ENCODE peak calls at places on chromosomes 11 and 22, in ten cellular contexts. T is sigmoid colon, E is HCT116, P is stomach, U is endothelial cell of umbilical vein, C is suprapubic skin, N is H1, I is breast epithelium, W is prostate gland, Z is transverse colon. J is an unnamed sample. For H3K4me1, the result is how much of the 10 kb centered on the place peaks cover.

GRCh38 chr11:104946907-104947306 is 21.5 kb downstream of the CASP4 start:
- DNase-seq in W (no peak), Z (no peak), C (no peak), E (peak), N (no peak), T (no peak), U (peak), P (no peak), I (no peak), J (no peak)

GRCh38 chr22:28883917-28884753 is 763 bp downstream of the ZNRF3 start:
- DNase-seq in Z (peak), P (peak), C (no peak), U (peak), T (peak), E (peak), W (peak), N (no peak), I (no peak), J (no peak)

GRCh38 chr22:18947905-18948304 is 11.8 kb upstream of the PRODH start:
- DNase-seq in I (peak), N (no peak), E (no peak), C (peak), Z (no peak), U (no peak), P (no peak), W (no peak), T (peak), J (no peak)

GRCh38 chr11:20337526-20338154 is 25.9 kb upstream of the HTATIP2 start:
- DNase-seq in Z (peak), I (no peak), U (peak), C (no peak), W (no peak), T (no peak), E (peak), N (no peak), P (no peak), J (no peak)

GRCh38 chr11:78954261-78954660 is 379.6 kb upstream of the NARS2 start:
- DNase-seq in W (peak), Z (no peak), C (no peak), U (no peak), E (no peak), I (no peak), N (no peak), P (no peak), T (no peak), J (no peak)

GRCh38 chr11:16897460-16898061 is 116.7 kb downstream of the PLEKHA7 start:
- DNase-seq in T (no peak), P (no peak), C (no peak), W (no peak), I (no peak), U (peak), N (peak), E (no peak), Z (no peak), J (no peak)

GRCh38 chr11:41245184-41245583 is 214.3 kb downstream of the LRRC4C start:
- DNase-seq in N (no peak), Z (no peak), W (no peak), T (peak), E (no peak), C (no peak), P (no peak), U (no peak), I (no peak), J (no peak)

GRCh38 chr11:86717817-86718501 is 45.5 kb upstream of the ME3 start:
- DNase-seq in Z (no peak), E (no peak), N (no peak), P (no peak), C (no peak), I (no peak), U (no peak), W (no peak), T (no peak), J (no peak)

GRCh38 chr11:122439911-122440782 is 215.4 kb upstream of the UBASH3B start:
- DNase-seq in W (no peak), N (no peak), Z (no peak), C (no peak), U (peak), E (no peak), I (no peak), P (no peak), T (peak), J (no peak)

GRCh38 chr11:77473001-77473800 is 693 bp downstream of the PAK1 start:
- DNase-seq in P (peak), E (no peak), W (peak), Z (peak), N (no peak), C (peak), T (peak), U (no peak), I (peak), J (no peak)

GRCh38 chr11:122984186-122985011 is 2.8 kb upstream of the BSX start:
- DNase-seq in C (no peak), T (peak), P (no peak), E (no peak), W (no peak), Z (no peak), I (no peak), U (no peak), N (no peak), J (no peak)

GRCh38 chr11:46366260-46366659 is 15.2 kb upstream of the MDK start:
- DNase-seq in U (no peak), Z (no peak), N (no peak), T (no peak), P (no peak), I (no peak), C (no peak), E (no peak), W (no peak), J (no peak)

GRCh38 chr22:44362249-44363040 is 49.7 kb upstream of the SHISAL1 start:
- DNase-seq in U (no peak), Z (no peak), N (no peak), I (no peak), W (no peak), T (peak), P (no peak), E (no peak), C (no peak), J (no peak)

GRCh38 chr11:59778122-59778521 is 22.9 kb downstream of the STX3 start:
- DNase-seq in I (no peak), W (no peak), T (no peak), U (no peak), N (no peak), E (no peak), C (no peak), P (peak), Z (peak), J (no peak)

GRCh38 chr11:128919192-128919591 is 23.5 kb downstream of the TP53AIP1 start:
- DNase-seq in N (no peak), I (no peak), W (no peak), U (no peak), C (no peak), Z (no peak), T (no peak), E (no peak), P (no peak), J (no peak)

GRCh38 chr11:11980841-11981308 is 27.6 kb downstream of the DKK3 start:
- DNase-seq in Z (no peak), C (no peak), U (no peak), T (no peak), E (no peak), P (peak), I (no peak), N (no peak), W (no peak), J (no peak)

GRCh38 chr11:35364101-35364780 is 55.1 kb downstream of the SLC1A2 start:
- DNase-seq in E (peak), I (peak), T (peak), N (no peak), W (peak), P (peak), C (peak), U (no peak), Z (peak), J (peak)

GRCh38 chr22:20055144-20055543 is 24.9 kb upstream of the DGCR8 start:
- DNase-seq in C (no peak), Z (no peak), P (no peak), I (no peak), E (no peak), U (no peak), N (no peak), T (no peak), W (no peak), J (no peak)

GRCh38 chr22:10727393-10727792 is 4800.6 kb upstream of the OR11H1 start:
- DNase-seq in N (no peak), Z (no peak), C (no peak), T (no peak), U (no peak), E (no peak), P (no peak), I (no peak), W (no peak), J (no peak)

DNA sequence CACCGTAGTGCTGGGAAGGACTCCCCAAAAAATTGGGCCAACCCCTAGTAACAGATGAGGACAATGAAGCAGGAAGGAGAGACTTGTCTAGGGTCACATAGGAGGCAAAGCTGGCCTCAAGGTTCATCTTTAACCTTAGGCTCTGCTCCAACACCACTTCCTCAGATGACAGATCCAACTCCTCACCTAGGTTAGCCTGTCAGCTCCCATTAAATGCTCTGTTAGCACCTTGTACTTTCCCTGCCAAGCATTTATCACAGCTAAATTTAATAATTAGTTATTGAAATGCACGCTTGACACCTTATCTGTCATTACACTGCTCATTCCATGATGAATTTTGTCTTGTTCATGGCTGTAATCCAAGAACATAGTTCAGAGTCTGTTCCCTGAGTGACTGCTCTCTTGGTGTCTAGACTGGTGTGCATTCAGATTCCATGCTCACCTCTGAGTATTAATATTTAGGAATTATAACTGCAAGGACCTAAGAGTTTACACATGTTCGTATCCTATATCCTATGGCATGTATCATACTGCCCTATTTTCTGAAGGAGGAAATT is 18.6 kb downstream of the MAP6 start:
- DNase-seq in W (no peak), N (no peak), E (no peak), P (no peak), U (no peak), T (no peak), Z (no peak), C (no peak), I (no peak), J (peak)
- H3K4me1 ChIP-seq in W (under half), N (under half), E (under half), P (under half), U (under half), T (under half), Z (under half), C (under half), I (under half), J (under half)

DNA sequence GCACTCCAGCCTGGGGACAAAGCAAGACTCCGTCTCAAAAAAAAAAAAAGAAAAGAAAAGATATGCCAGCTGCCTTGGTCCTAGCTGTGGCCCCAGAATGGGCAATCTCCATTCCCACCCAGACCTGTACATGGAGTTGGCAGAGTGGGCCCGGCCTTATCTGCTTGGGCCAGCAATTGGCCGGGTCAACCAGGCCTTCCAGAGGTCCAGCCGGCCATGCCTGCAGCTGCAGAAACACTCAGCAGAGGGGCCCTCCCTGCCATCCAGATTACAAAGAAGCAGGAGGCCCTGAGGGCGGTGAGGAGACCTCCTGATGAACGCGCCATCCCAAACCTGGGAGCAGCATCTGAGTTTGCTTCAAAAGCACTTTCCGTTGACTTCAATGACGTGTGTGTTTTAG is 26.9 kb upstream of the ARFGAP3 start:
- DNase-seq in U (no peak), I (no peak), W (no peak), Z (no peak), E (no peak), C (no peak), N (no peak), P (no peak), T (no peak), J (no peak)
- TF ChIP-seq POLR2A in U (no peak), I (no peak), W (no peak), Z (no peak), E (no peak), C (no peak), N (no peak), P (no peak), T (no peak), J (no peak)

GRCh38 chr11:8082391-8083087 is 1.5 kb downstream of the TUB start:
- DNase-seq in C (no peak), I (no peak), P (no peak), Z (no peak), T (no peak), W (no peak), E (no peak), N (no peak), U (no peak), J (no peak)
- TF ChIP-seq POLR2AphosphoS5 in C (no peak), I (no peak), P (no peak), Z (no peak), T (no peak), W (no peak), E (no peak), N (no peak), U (no peak), J (no peak)

DNA sequence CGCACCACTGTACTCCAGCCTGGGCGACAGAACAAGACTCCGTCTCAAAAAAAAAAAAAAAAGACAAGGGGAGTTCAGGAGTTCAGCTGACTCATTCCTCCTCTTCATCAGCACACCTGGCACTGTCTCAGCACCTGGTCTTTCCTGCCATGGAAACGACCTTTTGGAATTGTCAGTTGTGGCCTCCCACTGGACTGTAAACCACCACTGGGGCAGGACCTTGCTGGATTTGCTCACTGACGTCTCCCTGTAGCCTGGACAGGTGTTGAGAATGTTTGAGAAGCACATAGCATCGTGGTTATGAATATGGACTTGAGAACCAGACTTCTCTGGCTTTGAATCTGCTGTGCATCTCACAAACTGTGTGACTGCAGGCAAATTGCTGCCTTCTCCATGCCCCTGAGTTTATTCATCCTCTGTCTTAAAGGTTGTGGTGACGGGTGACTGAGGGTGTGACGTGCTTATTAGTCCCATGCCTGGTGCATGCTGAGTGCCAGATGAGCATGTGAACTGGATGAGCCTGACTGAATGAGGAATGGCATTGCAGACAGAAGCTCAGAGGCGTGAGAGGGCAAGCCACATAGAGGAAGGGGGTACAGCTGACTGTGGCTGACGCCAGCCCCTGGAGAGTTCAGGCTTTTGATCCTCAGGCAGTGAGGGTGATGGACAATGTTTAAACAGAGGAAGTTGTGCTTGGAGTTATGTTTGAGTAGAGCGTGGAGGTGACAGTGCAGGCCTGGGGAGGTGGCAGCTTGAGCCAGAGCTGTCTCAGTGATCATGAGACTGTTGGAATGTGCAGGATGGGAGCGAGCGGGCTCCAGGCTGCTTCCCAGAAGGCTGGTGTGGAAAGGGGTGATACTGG is 12.7 kb downstream of the TOM1 start:
- DNase-seq in C (peak), E (peak), U (peak), I (no peak), W (no peak), N (no peak), P (no peak), T (peak), Z (peak), J (no peak)
- H3K4me1 ChIP-seq in C (half or more), E (under half), U (under half), I (under half), W (under half), N (under half), P (half or more), T (under half), Z (half or more), J (half or more)

GRCh38 chr11:125207866-125208425 is 43.4 kb downstream of the PKNOX2 start:
- DNase-seq in T (peak), N (no peak), I (no peak), P (no peak), E (no peak), Z (no peak), U (no peak), C (no peak), W (no peak), J (no peak)

GRCh38 chr11:125215205-125215565 is 50.6 kb downstream of the PKNOX2 start:
- DNase-seq in P (no peak), W (no peak), Z (no peak), U (no peak), C (no peak), T (no peak), E (no peak), N (no peak), I (no peak), J (no peak)

GRCh38 chr11:125211191-125211953 is 46.8 kb downstream of the PKNOX2 start:
- DNase-seq in T (no peak), W (peak), E (no peak), I (no peak), N (no peak), P (no peak), U (no peak), C (no peak), Z (no peak), J (no peak)

GRCh38 chr11:125214466-125215204 is 50.1 kb downstream of the PKNOX2 start:
- DNase-seq in C (no peak), T (no peak), E (no peak), N (no peak), W (no peak), U (peak), Z (no peak), I (no peak), P (no peak), J (no peak)

GRCh38 chr11:125210112-125210511 is 45.6 kb downstream of the PKNOX2 start:
- DNase-seq in I (no peak), T (peak), E (no peak), C (no peak), P (no peak), Z (no peak), N (no peak), U (no peak), W (no peak), J (no peak)
- TF ChIP-seq POLR2A in I (no peak), T (no peak), E (no peak), C (no peak), P (no peak), Z (no peak), N (no peak), U (no peak), W (no peak), J (no peak)

GRCh38 chr22:38181453-38182200 is at the start of gene PLA2G6:
- DNase-seq in N (peak), E (peak), U (peak), W (peak), P (peak), Z (peak), I (peak), T (peak), C (peak), J (peak)
- TF ChIP-seq POLR2AphosphoS5 in N (peak), E (peak), U (peak), W (peak), P (peak), Z (peak), I (peak), T (peak), C (no peak), J (peak)

DNA sequence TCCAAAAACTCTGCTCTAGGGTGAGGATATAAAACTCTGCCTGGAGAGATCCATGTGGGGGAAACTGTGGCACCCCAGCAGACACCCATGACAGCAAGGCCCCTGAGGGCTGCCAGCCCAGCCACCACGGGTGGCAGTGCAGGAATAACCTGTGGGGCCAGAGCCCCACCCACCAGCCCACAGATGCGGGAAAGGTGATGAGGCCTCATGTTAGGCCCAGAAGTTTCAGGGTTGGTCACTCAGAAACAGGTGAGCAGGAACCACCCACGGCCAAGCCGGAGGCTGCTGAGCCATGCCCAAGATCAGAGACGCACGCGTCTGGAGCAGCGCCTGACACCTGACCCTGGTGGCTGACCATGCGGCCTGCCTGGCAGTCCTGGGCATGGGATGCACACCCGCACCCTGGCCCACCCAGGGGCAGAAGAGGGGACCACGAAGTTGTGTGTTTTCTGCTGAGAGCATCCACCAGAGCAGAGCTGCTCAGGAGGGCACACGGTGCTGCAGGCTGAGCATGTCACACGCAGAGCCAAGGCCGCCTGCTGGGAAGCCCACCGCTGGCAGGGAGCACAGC is 41.3 kb downstream of the DUSP8 start:
- DNase-seq in P (no peak), Z (no peak), C (no peak), T (no peak), N (no peak), U (no peak), I (no peak), E (no peak), W (no peak), J (no peak)
- H3K4me1 ChIP-seq in P (half or more), Z (under half), C (half or more), T (under half), N (under half), U (under half), I (under half), E (under half), W (under half), J (half or more)

GRCh38 chr11:102829671-102830070 is 13.7 kb downstream of the MMP3 start:
- DNase-seq in N (no peak), U (no peak), Z (no peak), P (no peak), T (no peak), W (no peak), E (no peak), C (no peak), I (no peak), J (no peak)

GRCh38 chr11:102830328-102830727 is 13.1 kb downstream of the MMP3 start:
- DNase-seq in Z (no peak), C (no peak), N (no peak), I (no peak), P (no peak), T (no peak), E (no peak), U (no peak), W (no peak), J (no peak)

GRCh38 chr11:102819491-102819890 is 21.5 kb upstream of the MMP1 start:
- DNase-seq in U (no peak), W (no peak), T (peak), Z (no peak), C (no peak), N (no peak), E (no peak), P (no peak), I (no peak), J (no peak)

GRCh38 chr11:102824541-102824940 is 18.9 kb downstream of the MMP3 start:
- DNase-seq in C (no peak), W (no peak), P (no peak), U (no peak), I (no peak), N (no peak), E (no peak), Z (no peak), T (no peak), J (no peak)
- TF ChIP-seq POLR2A in C (no peak), W (no peak), P (no peak), U (no peak), I (no peak), N (no peak), E (no peak), Z (no peak), T (no peak), J (no peak)

DNA sequence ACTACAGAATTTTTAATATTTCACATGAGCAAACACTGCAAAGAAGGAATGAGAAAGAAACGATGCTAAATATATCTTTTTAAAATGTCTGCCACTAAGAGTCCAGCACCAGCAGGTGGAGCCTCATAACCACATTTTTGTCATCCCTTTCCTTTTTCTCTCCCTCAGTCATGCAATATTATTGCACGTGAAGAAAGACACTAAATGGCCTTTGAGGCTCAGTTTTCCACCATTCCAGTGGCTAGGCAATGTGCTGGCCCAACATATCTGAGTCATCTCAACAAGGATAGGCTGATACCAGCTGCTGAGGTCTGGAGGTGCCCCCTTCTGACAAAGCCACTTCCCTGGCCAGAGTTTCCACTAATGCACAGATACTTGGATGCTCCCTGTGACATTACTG is 1.8 kb downstream of the ALKBH8 start:
- DNase-seq in P (no peak), C (no peak), Z (peak), U (peak), N (no peak), I (no peak), W (no peak), T (no peak), E (peak), J (no peak)
- TF ChIP-seq POLR2AphosphoS5 in P (no peak), C (no peak), Z (no peak), U (no peak), N (no peak), I (no peak), W (no peak), T (no peak), E (no peak), J (no peak)